ENCODE peak calls at places on chromosomes 13 and 19, in four cellular contexts. J is WERI-Rb-1, C is mucosa of descending colon, X is GM23338. G is an unnamed sample.

GRCh38 chr13:46010148-46010547 is 42.4 kb downstream of the ZC3H13 start:
- DNase-seq in J (no peak), X (peak; percentile 49), C (no peak), G (no peak)

GRCh38 chr13:97948041-97948440 is 5.4 kb upstream of the IPO5 start:
- DNase-seq in X (no peak), C (no peak), J (no peak), G (no peak)

GRCh38 chr19:11254662-11255061 is 7.7 kb downstream of the DOCK6 start:
- DNase-seq in J (no peak), C (peak; percentile 40), X (peak; percentile 20), G (no peak)

GRCh38 chr19:1671716-1672037 is 19.3 kb upstream of the TCF3 start:
- DNase-seq in X (no peak), J (peak; percentile 55), C (no peak), G (no peak)

GRCh38 chr19:49896863-49897621 is at the start of gene IL4I1:
- DNase-seq in C (peak; percentile 51), J (no peak), X (no peak), G (peak; percentile 53)

GRCh38 chr19:39236527-39236926 is 8.3 kb downstream of the IFNL3 start:
- DNase-seq in J (no peak), C (peak; percentile 9), X (no peak), G (no peak)

GRCh38 chr19:11480081-11480926 is 542 bp downstream of the ELAVL3 start:
- DNase-seq in X (peak; percentile 46), C (no peak), J (no peak), G (no peak)

GRCh38 chr19:4284176-4284958 is 5.3 kb downstream of the SHD start:
- DNase-seq in C (peak; percentile 93), X (peak; percentile 98), J (peak; percentile 39), G (no peak)

GRCh38 chr19:2231621-2232221 is 4.4 kb downstream of the PLEKHJ1 start:
- DNase-seq in J (peak; percentile 62), X (no peak), C (no peak), G (no peak)

GRCh38 chr19:5948697-5949564 is 29.0 kb downstream of the RANBP3 start:
- DNase-seq in J (no peak), C (no peak), X (no peak), G (no peak)

DNA sequence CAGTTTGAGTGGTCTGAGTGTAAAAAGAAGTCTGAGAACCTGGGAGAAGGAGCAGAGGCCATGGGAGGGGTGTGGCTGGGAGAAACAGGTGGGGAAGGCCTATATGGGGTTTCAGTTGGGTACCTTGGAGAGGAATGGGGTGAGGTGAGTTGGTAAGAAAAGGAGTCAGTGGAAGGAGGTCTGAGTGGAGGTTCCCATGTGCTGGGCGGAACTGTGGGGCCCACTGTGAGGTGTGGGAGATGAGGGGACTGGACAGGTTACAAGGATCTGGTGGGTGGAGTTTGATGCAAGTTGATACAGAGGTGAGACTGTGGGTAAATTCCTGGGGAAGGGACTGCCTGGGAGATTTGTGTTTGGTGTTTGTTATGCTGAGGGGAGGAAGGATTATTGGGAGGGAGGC is 2.1 kb downstream of the ZNF574 start:
- DNase-seq in C (no peak), X (no peak), J (no peak), G (no peak)
- H3K4me3 ChIP-seq in C (no peak overlapping the region), X (peak overlapping the region; percentile 98), J (no peak overlapping the region), G (no peak overlapping the region)

DNA sequence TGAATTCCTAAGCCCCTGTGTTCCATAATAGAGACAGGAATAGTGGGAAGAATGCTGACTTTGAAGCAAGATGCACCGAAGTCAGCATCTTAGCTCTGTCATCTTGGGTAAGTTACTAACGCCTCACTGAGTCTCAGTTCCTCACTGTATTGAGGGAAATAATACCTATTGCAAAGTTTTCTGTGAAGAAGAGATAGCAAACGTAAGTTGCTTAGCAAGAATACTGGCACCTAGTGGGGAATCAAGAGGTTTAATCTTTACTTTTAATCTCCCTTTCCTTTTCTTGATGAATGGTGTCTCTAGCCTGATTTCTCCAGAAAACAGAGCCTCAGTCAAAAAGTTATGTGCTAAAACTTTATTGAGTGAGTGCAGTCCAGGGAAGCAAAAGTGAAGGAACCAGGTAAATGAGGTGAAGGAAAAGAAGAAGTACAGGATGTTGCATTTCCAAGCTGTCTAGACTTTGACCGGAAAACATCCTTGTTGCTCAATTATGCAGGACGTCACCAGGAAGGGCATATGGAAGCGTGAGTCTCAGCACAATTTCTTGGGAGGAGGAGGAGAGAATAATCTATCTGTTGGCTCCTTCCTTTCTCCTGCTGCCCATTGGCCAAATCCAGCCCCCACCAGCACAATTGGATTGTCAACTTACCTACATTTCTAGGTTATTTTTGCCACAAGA is 210.0 kb downstream of the B3GLCT start:
- DNase-seq in C (peak; percentile 52), J (no peak), X (peak; percentile 52), G (no peak)
- TF ChIP-seq CTCF in C (no peak), J (no peak), X (peak; percentile 39), G (peak; percentile 12)

DNA sequence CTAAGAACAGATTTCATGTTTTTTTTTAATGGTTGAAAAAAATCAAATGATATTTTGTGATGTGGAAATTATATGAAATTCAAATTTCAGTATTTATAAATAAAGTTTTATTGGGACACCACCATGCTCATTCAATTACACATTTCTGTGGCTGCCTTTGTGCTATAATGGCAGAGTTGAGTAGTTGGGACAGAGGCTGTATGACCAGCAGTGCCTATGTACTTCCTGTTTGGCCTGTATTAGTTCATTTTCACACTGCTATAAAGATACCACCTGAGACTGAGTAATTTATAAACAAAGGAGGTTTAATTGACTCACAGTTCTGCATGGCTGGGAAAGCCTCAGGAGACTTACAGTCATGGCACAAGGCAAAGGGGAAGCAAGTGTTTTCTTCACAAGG is 33.6 kb downstream of the AKAP11 start:
- DNase-seq in C (no peak), J (no peak), X (no peak), G (no peak)
- H3K36me3 ChIP-seq in C (no peaks in the 10 kb centered on the region), J (peaks cover 2% of the 10 kb centered on the region), X (peaks cover 22% of the 10 kb centered on the region), G (peaks cover 1% of the 10 kb centered on the region)

GRCh38 chr13:44273991-44274810 is 99.4 kb upstream of the SERP2 start:
- DNase-seq in J (no peak), C (peak; percentile 30), X (no peak), G (no peak)
- H3K4me3 ChIP-seq in J (no peak overlapping the region), C (no peak overlapping the region), X (no peak overlapping the region), G (no peak overlapping the region)

GRCh38 chr19:40745402-40745780 is 4.9 kb downstream of the ACTMAP start:
- DNase-seq in J (no peak), X (no peak), C (no peak), G (peak; percentile 32)

GRCh38 chr19:40742477-40742876 is 7.8 kb downstream of the ACTMAP start:
- DNase-seq in C (no peak), X (no peak), J (no peak), G (no peak)

GRCh38 chr19:40747536-40747935 is 2.7 kb downstream of the ACTMAP start:
- DNase-seq in J (no peak), X (no peak), C (no peak), G (no peak)

GRCh38 chr19:40743926-40744325 is 6.4 kb downstream of the ACTMAP start:
- DNase-seq in J (no peak), X (no peak), C (no peak), G (no peak)

GRCh38 chr19:40744554-40745401 is 5.5 kb downstream of the ACTMAP start:
- DNase-seq in J (peak; percentile 71), X (peak; percentile 64), C (no peak), G (no peak)
- TF ChIP-seq CTCF in J (peak; percentile 63), X (peak; percentile 69), C (no peak), G (no peak)

GRCh38 chr13:111286162-111286561 is 34.3 kb upstream of the TEX29 start:
- DNase-seq in C (no peak), X (peak; percentile 29), J (no peak), G (no peak)
- H3K36me3 ChIP-seq in C (peaks cover 7% of the 10 kb centered on the region), X (peaks cover 15% of the 10 kb centered on the region), J (peaks cover 74% of the 10 kb centered on the region), G (no peaks in the 10 kb centered on the region)

DNA sequence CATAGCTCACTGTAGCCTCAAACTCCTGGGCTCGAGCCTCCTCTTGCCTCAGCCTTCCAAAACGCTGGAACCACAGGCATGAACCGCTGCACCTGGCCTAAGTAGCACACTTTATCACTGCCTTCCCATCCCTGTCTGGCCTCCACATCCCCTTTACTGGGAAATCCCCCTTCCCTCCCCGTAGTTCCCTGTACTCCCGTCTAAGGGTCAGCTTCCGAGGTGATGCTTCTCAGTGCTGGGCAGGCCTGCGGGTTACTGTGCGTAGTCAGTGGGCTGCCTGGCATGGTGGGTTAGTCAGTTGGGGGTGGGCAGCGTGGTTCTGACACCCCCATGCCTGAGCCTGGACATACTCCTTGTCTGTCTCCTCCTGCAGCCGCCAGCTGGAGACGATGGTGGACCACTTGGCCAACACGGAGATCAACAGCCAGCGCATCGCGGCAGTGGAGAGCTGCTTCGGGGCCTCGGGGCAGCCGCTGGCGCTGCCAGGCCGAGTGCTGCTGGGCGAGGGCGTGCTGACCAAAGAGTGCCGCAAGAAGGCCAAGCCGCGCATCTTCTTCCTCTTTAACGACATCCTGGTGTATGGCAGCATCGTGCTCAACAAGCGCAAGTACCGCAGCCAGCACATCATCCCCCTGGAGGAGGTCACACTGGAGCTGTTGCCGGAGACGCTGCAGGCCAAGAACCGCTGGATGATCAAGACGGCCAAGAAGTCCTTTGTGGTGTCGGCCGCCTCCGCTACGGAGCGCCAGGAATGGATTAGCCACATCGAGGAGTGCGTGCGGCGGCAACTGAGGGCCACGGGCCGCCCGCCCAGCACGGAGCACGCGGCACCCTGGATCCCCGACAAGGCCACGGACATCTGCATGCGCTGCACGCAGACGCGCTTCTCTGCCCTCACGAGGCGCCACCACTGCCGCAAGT is 8.4 kb downstream of the PLEKHF1 start:
- DNase-seq in C (no peak), J (no peak), X (no peak), G (no peak)
- H3K4me3 ChIP-seq in C (no peak overlapping the region), J (no peak overlapping the region), X (no peak overlapping the region), G (no peak overlapping the region)